ENCODE peak calls at places on chromosomes 7 and 10, in four cellular contexts. D is heart right ventricle, E is H9, S is hypothalamus. Z is an unnamed sample.

GRCh38 chr10:117762819-117763172 is 220.2 kb downstream of the EMX2 start:
- DNase-seq in D (no peak), E (no peak), S (no peak), Z (no peak)

GRCh38 chr10:91479583-91479982 is 69.4 kb downstream of the HECTD2 start:
- DNase-seq in D (no peak), E (no peak), S (no peak), Z (no peak)

GRCh38 chr10:26334932-26335573 is 103.1 kb upstream of the APBB1IP start:
- DNase-seq in D (peak), E (peak), S (no peak), Z (peak)

GRCh38 chr7:2802504-2803341 is 41.4 kb downstream of the GNA12 start:
- DNase-seq in D (no peak), E (no peak), S (no peak), Z (no peak)

GRCh38 chr10:131242007-131242406 is 69.5 kb downstream of the TCERG1L start:
- DNase-seq in D (peak), E (peak), S (no peak), Z (no peak)

GRCh38 chr10:85650791-85651506 is 715.6 kb downstream of the GRID1 start:
- DNase-seq in D (no peak), E (no peak), S (no peak), Z (no peak)

GRCh38 chr10:126041804-126042231 is 145.5 kb downstream of the FANK1 start:
- DNase-seq in D (peak), E (peak), S (peak), Z (peak)

GRCh38 chr10:132066812-132067211 is 1.1 kb downstream of the JAKMIP3 start:
- DNase-seq in D (no peak), E (no peak), S (no peak), Z (no peak)

GRCh38 chr7:51297986-51298385 is 18.6 kb downstream of the COBL start:
- DNase-seq in D (no peak), E (no peak), S (no peak), Z (no peak)

GRCh38 chr7:126792501-126792900 is 460.2 kb downstream of the GRM8 start:
- DNase-seq in D (no peak), E (no peak), S (no peak), Z (no peak)

GRCh38 chr7:137592232-137592896 is 248.8 kb upstream of the PTN start:
- DNase-seq in D (peak), E (peak), S (peak), Z (no peak)

GRCh38 chr10:90347239-90347638 is 510.6 kb downstream of the HTR7 start:
- DNase-seq in D (no peak), E (no peak), S (no peak), Z (no peak)

GRCh38 chr7:26279405-26279804 is 12.3 kb upstream of the SNX10 start:
- DNase-seq in D (no peak), E (no peak), S (no peak), Z (no peak)

GRCh38 chr10:69749180-69750010 is 52.3 kb upstream of the COL13A1 start:
- DNase-seq in D (no peak), E (no peak), S (no peak), Z (no peak)